ENCODE peak calls at places on chromosomes 4 and X, in nine cellular contexts. L, R, M, P, G, N, X, A and D are unnamed samples.

GRCh38 chr4:1044469-1045192 is 33.2 kb downstream of the FGFRL1 start:
- DNase-seq in L (no peak), R (no peak), M (no peak), P (no peak), G (peak; percentile 26), N (no peak), X (no peak), A (peak; percentile 55), D (no peak)

GRCh38 chr4:88196523-88197185 is 38.2 kb upstream of the ABCG2 start:
- DNase-seq in L (no peak), R (no peak), M (no peak), P (no peak), G (no peak), N (no peak), X (no peak), A (no peak), D (no peak)

GRCh38 chr4:31518796-31519250 is 798.7 kb downstream of the PCDH7 start:
- DNase-seq in L (no peak), R (no peak), M (no peak), P (no peak), G (no peak), N (peak; percentile 21), X (no peak), A (no peak), D (peak; percentile 20)

GRCh38 chr4:17098401-17098800 is 200.0 kb upstream of the LDB2 start:
- DNase-seq in L (no peak), R (no peak), M (no peak), P (no peak), G (no peak), N (no peak), X (no peak), A (no peak), D (no peak)

GRCh38 chrX:133229361-133229760 is 11.2 kb upstream of the TFDP3 start:
- DNase-seq in L (no peak), R (no peak), M (no peak), P (peak; percentile 99), G (no peak), N (peak; percentile 85), X (no peak), A (no peak), D (no peak)

GRCh38 chr4:84031401-84031800 is 467.7 kb downstream of the NKX6-1 start:
- DNase-seq in L (no peak), R (no peak), M (no peak), P (no peak), G (no peak), N (no peak), X (no peak), A (no peak), D (no peak)

GRCh38 chr4:89009653-89010369 is 47.2 kb downstream of the FAM13A start:
- DNase-seq in L (no peak), R (no peak), M (no peak), P (no peak), G (no peak), N (no peak), X (no peak), A (no peak), D (no peak)

GRCh38 chr4:17094209-17094608 is 195.8 kb upstream of the LDB2 start:
- DNase-seq in L (no peak), R (no peak), M (no peak), P (no peak), G (no peak), N (no peak), X (no peak), A (no peak), D (peak; percentile 1)

GRCh38 chr4:184357783-184358182 is 116.6 kb downstream of the IRF2 start:
- DNase-seq in L (no peak), R (no peak), M (peak; percentile 3), P (no peak), G (no peak), N (no peak), X (no peak), A (peak; percentile 3), D (no peak)

GRCh38 chr4:174389439-174389838 is 105.7 kb downstream of the CEP44 start:
- DNase-seq in L (no peak), R (no peak), M (no peak), P (no peak), G (no peak), N (peak; percentile 25), X (no peak), A (no peak), D (no peak)

GRCh38 chrX:108664701-108665100 is 71.7 kb downstream of the IRS4 start:
- DNase-seq in L (no peak), R (no peak), M (no peak), P (no peak), G (no peak), N (no peak), X (no peak), A (no peak), D (no peak)

GRCh38 chrX:67545772-67546495 is 2.1 kb downstream of the AR start:
- DNase-seq in L (no peak), R (no peak), M (no peak), P (no peak), G (peak; percentile 43), N (no peak), X (no peak), A (peak; percentile 64), D (no peak)

GRCh38 chrX:43106009-43106408 is 328.0 kb upstream of the PPP1R2C start:
- DNase-seq in L (no peak), R (no peak), M (no peak), P (no peak), G (no peak), N (no peak), X (no peak), A (no peak), D (no peak)

GRCh38 chr4:74374561-74375327 is 9.8 kb downstream of the EREG start:
- DNase-seq in L (peak; percentile 49), R (no peak), M (peak; percentile 53), P (peak; percentile 96), G (no peak), N (peak; percentile 99), X (no peak), A (no peak), D (peak; percentile 74)

GRCh38 chr4:128310266-128310697 is 22.7 kb upstream of the PGRMC2 start:
- DNase-seq in L (no peak), R (no peak), M (peak; percentile 75), P (no peak), G (no peak), N (no peak), X (peak; percentile 26), A (peak; percentile 76), D (no peak)
- TF ChIP-seq CTCF in L (no peak), R (no peak), M (no peak), P (no peak), G (peak; percentile 34), N (no peak), X (no peak), A (peak; percentile 74), D (peak; percentile 64)

DNA sequence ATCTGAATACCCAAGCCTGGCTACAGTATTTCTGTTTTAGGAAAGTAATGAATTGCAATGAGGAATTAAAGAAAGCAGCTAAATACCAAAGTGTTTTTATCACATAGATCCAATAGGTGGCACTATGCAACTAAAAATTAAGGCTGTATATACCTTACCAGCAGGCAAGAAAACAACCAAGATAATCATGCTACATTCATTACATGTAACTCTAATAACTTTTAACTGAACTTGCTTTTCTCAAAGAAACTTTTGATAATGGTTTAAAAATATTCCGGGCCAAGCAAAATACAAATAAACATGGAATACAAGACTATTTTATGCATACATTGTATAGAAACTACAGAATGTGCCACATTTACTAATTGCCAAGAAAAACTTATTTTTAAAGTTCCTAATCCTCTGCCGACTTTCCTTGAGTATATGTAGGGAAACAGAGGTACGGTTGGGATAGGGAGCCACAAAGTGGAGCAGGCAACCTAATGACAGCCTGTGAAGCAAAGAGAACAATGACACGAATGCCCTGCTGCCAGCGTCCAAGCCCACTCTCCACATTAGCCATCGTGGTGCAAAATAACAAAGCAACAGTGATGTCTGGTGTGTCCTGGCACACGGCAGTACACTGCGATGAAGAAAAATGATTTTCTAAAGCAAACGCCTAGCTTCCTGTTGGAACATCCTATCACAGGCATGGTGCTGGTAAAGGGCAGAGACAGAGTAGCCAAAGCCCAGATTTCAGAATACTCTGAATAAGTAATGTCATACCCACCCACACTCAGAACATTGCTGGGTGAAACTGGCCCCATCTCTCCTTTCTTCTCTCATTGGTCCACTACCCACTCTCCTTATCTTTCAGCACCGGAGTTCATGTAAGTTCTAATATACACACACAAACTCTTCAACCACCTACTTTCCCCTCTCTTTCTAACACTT is 63.5 kb downstream of the SEC24D start:
- DNase-seq in L (no peak), R (no peak), M (no peak), P (no peak), G (no peak), N (peak; percentile 30), X (peak; percentile 20), A (no peak), D (no peak)
- H3K4me3 ChIP-seq in L (no peak overlapping the region), R (no peak overlapping the region), M (no peak overlapping the region), P (no peak overlapping the region), G (peak overlapping the region; percentile 23), N (no peak overlapping the region), X (no peak overlapping the region), A (no peak overlapping the region), D (no peak overlapping the region)

GRCh38 chr4:41257901-41258300 is 1.2 kb downstream of the UCHL1 start:
- DNase-seq in L (no peak), R (no peak), M (no peak), P (no peak), G (no peak), N (no peak), X (no peak), A (peak; percentile 71), D (no peak)

GRCh38 chr4:41262198-41262597 is 5.5 kb downstream of the UCHL1 start:
- DNase-seq in L (no peak), R (no peak), M (no peak), P (no peak), G (no peak), N (no peak), X (no peak), A (no peak), D (no peak)

GRCh38 chr4:41258783-41259182 is 2.1 kb downstream of the UCHL1 start:
- DNase-seq in L (no peak), R (no peak), M (no peak), P (peak; percentile 75), G (no peak), N (peak; percentile 38), X (peak; percentile 59), A (peak; percentile 70), D (peak; percentile 69)

GRCh38 chr4:41257257-41257900 is 651 bp downstream of the UCHL1 start:
- DNase-seq in L (peak; percentile 62), R (no peak), M (peak; percentile 32), P (peak; percentile 58), G (peak; percentile 54), N (no peak), X (peak; percentile 72), A (peak; percentile 76), D (peak; percentile 43)

DNA sequence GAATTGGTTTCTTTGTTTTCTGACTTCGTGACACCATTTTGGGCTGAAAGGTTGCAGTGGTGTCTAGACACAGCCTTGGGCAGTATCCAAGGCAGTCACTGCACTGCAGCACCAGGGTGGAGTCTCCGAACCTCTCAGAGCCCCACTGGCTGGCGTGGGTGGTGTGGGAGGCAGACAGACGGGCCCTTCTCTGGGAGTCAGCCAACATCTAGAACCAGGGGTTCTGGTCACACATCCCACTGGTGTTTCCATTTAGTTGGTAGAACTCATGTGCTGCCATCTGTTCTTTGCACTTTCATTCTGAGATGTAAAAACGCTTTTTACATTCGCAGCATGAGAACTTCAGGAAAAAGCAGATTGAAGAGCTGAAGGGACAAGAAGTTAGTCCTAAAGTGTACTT is 3.6 kb downstream of the UCHL1 start:
- DNase-seq in L (no peak), R (no peak), M (no peak), P (no peak), G (no peak), N (no peak), X (no peak), A (no peak), D (no peak)
- H3K36me3 ChIP-seq in L (no peaks in the 10 kb centered on the region), R (no peaks in the 10 kb centered on the region), M (no peaks in the 10 kb centered on the region), P (peaks cover 76% of the 10 kb centered on the region), G (no peaks in the 10 kb centered on the region), N (no peaks in the 10 kb centered on the region), X (no peaks in the 10 kb centered on the region), A (peaks cover 63% of the 10 kb centered on the region), D (peaks cover 72% of the 10 kb centered on the region)

GRCh38 chrX:70769659-70770232 is 138.8 kb downstream of the TEX11 start:
- DNase-seq in L (no peak), R (no peak), M (no peak), P (no peak), G (no peak), N (no peak), X (no peak), A (no peak), D (no peak)
- TF ChIP-seq CTCF in L (peak; percentile 26), R (peak; percentile 69), M (peak; percentile 37), P (peak; percentile 70), G (peak; percentile 60), N (peak; percentile 37), X (peak; percentile 30), A (peak; percentile 74), D (no peak)